ENCODE peak calls at places on chromosomes 16 and 17, in nine cellular contexts. N is T follicular helper cell, A is GM23248, K is fibroblast of the conjunctiva, I is head of caudate nucleus, L is mesenchymal stem cell, H is neuronal stem cell, Z is midbrain, J is Ammon's horn. E is an unnamed sample.

GRCh38 chr17:56545056-56545455 is 48.4 kb upstream of the NOG start:
- DNase-seq in N (no peak), A (no peak), K (no peak), I (no peak), L (no peak), H (no peak), Z (no peak), J (no peak), E (no peak)

GRCh38 chr16:1826691-1827573 is at the start of the genes FAHD1 and HAGH:
- DNase-seq in N (peak), A (peak), K (peak), I (peak), L (peak), H (peak), Z (peak), J (peak), E (peak)

GRCh38 chr17:82107341-82107860 is 9.4 kb upstream of the FASN start:
- DNase-seq in N (no peak), A (peak), K (no peak), I (no peak), L (no peak), H (no peak), Z (no peak), J (no peak), E (no peak)

GRCh38 chr16:1763521-1764511 is 7.5 kb downstream of the NME3 start:
- DNase-seq in N (no peak), A (no peak), K (no peak), I (peak), L (peak), H (peak), Z (peak), J (no peak), E (peak)

GRCh38 chr17:78344666-78345065 is 15.2 kb downstream of the SOCS3 start:
- DNase-seq in N (no peak), A (no peak), K (no peak), I (no peak), L (no peak), H (no peak), Z (no peak), J (no peak), E (no peak)

GRCh38 chr16:7113949-7114348 is 218.7 kb upstream of the RBFOX1 start:
- DNase-seq in N (no peak), A (no peak), K (no peak), I (no peak), L (no peak), H (no peak), Z (no peak), J (no peak), E (no peak)

GRCh38 chr17:47665655-47666054 is 15.9 kb downstream of the KPNB1 start:
- DNase-seq in N (no peak), A (peak), K (no peak), I (no peak), L (peak), H (no peak), Z (no peak), J (no peak), E (no peak)

GRCh38 chr16:1279081-1279944 is 23.4 kb downstream of the TPSD1 start:
- DNase-seq in N (no peak), A (no peak), K (no peak), I (no peak), L (no peak), H (no peak), Z (no peak), J (no peak), E (no peak)

GRCh38 chr17:50453901-50454300 is 14.8 kb downstream of the CHAD start:
- DNase-seq in N (no peak), A (no peak), K (no peak), I (no peak), L (no peak), H (no peak), Z (no peak), J (no peak), E (no peak)

GRCh38 chr16:49699718-49700117 is 156.2 kb downstream of the ZNF423 start:
- DNase-seq in N (no peak), A (no peak), K (no peak), I (no peak), L (no peak), H (no peak), Z (no peak), J (no peak), E (peak)

GRCh38 chr17:14299261-14300093 is 1.4 kb upstream of the HS3ST3B1 start:
- DNase-seq in N (no peak), A (peak), K (no peak), I (no peak), L (peak), H (no peak), Z (no peak), J (no peak), E (peak)

GRCh38 chr16:69324013-69324531 is 6.3 kb downstream of the PDF start:
- DNase-seq in N (no peak), A (no peak), K (no peak), I (peak), L (peak), H (no peak), Z (no peak), J (peak), E (peak)

GRCh38 chr16:88063201-88063773 is 112.1 kb downstream of the BANP start:
- DNase-seq in N (no peak), A (peak), K (peak), I (peak), L (peak), H (no peak), Z (peak), J (peak), E (peak)

GRCh38 chr16:87206646-87207451 is 110.3 kb downstream of the C16orf95 start:
- DNase-seq in N (no peak), A (peak), K (peak), I (no peak), L (peak), H (no peak), Z (no peak), J (no peak), E (peak)

GRCh38 chr16:86625821-86626220 is 47.5 kb downstream of the FOXL1 start:
- DNase-seq in N (no peak), A (no peak), K (no peak), I (no peak), L (no peak), H (no peak), Z (no peak), J (no peak), E (peak)

GRCh38 chr17:46929413-46929812 is 6.5 kb downstream of the GOSR2 start:
- DNase-seq in N (no peak), A (peak), K (no peak), I (no peak), L (peak), H (no peak), Z (no peak), J (no peak), E (peak)

GRCh38 chr16:69106491-69107291 is 1.2 kb downstream of the HAS3 start:
- DNase-seq in N (no peak), A (peak), K (no peak), I (no peak), L (peak), H (peak), Z (no peak), J (no peak), E (peak)

GRCh38 chr17:50793007-50793406 is 25.7 kb upstream of the ANKRD40CL start:
- DNase-seq in N (no peak), A (no peak), K (no peak), I (no peak), L (no peak), H (no peak), Z (no peak), J (no peak), E (no peak)

GRCh38 chr17:13593757-13594156 is 8.0 kb downstream of the HS3ST3A1 start:
- DNase-seq in N (no peak), A (peak), K (no peak), I (no peak), L (peak), H (no peak), Z (no peak), J (no peak), E (no peak)

GRCh38 chr16:6573577-6573976 is 759.1 kb upstream of the RBFOX1 start:
- DNase-seq in N (no peak), A (no peak), K (no peak), I (peak), L (no peak), H (peak), Z (peak), J (peak), E (no peak)

GRCh38 chr16:381788-382717 is at the start of gene PGAP6:
- DNase-seq in N (peak), A (peak), K (no peak), I (peak), L (peak), H (no peak), Z (peak), J (peak), E (peak)

GRCh38 chr17:83076930-83077329 is 2.5 kb upstream of the METRNL start:
- DNase-seq in N (no peak), A (no peak), K (no peak), I (no peak), L (no peak), H (no peak), Z (no peak), J (no peak), E (no peak)